ENCODE peak calls at places on chromosomes 6 and 20, in ten cellular contexts. E is right cardiac atrium; V is naive thymus-derived CD4-positive, alpha-beta T cell; M is CD8-positive, alpha-beta T cell; T is left lung; Z is aorta; X is PC-3; L is heart left ventricle; Q is heart right ventricle; C is body of pancreas. B is an unnamed sample.

GRCh38 chr6:4607026-4607704 is 169.0 kb upstream of the CDYL start:
- ATAC-seq in X (peak; percentile 91), Z (peak; percentile 43), M (no peak), V (no peak), E (no peak), C (peak; percentile 80), L (no peak), T (peak; percentile 28), Q (no peak), B (no peak)

GRCh38 chr6:28769626-28770402 is 154.0 kb downstream of the TRIM27 start:
- ATAC-seq in L (no peak), Z (no peak), T (no peak), V (no peak), Q (no peak), X (peak; percentile 69), M (no peak), E (no peak), C (no peak), B (no peak)

GRCh38 chr6:53662457-53662856 is 3.1 kb downstream of the KLHL31 start:
- ATAC-seq in V (no peak), X (no peak), C (no peak), L (no peak), Q (no peak), Z (no peak), M (no peak), T (no peak), E (peak; percentile 15), B (no peak)

GRCh38 chr6:509676-510075 is 118.1 kb downstream of the IRF4 start:
- ATAC-seq in V (peak; percentile 65), T (no peak), Z (no peak), Q (no peak), E (no peak), X (no peak), L (no peak), C (no peak), M (peak; percentile 36), B (no peak)

GRCh38 chr6:42226251-42227143 is 8.8 kb upstream of the MRPS10 start:
- ATAC-seq in M (no peak), L (no peak), Z (no peak), C (peak; percentile 59), T (peak; percentile 52), E (no peak), X (peak; percentile 77), Q (no peak), V (no peak), B (no peak)

GRCh38 chr6:18161437-18161836 is 6.2 kb downstream of the KDM1B start:
- ATAC-seq in T (no peak), M (no peak), E (no peak), L (no peak), Q (no peak), C (no peak), V (no peak), Z (no peak), X (no peak), B (peak; percentile 55)

GRCh38 chr20:19074828-19075516 is 137.5 kb upstream of the SLC24A3 start:
- ATAC-seq in V (peak; percentile 76), T (peak; percentile 16), C (no peak), X (no peak), M (no peak), Q (no peak), Z (peak; percentile 50), L (no peak), E (no peak), B (no peak)

GRCh38 chr6:116580198-116580597 is 8.9 kb downstream of the RWDD1 start:
- ATAC-seq in L (no peak), E (no peak), C (no peak), V (no peak), Z (no peak), X (no peak), M (no peak), T (no peak), Q (no peak), B (no peak)

GRCh38 chr20:10253750-10254149 is 35.1 kb downstream of the SNAP25 start:
- ATAC-seq in L (no peak), Z (no peak), C (no peak), M (no peak), T (no peak), X (no peak), V (peak; percentile 27), E (no peak), Q (no peak), B (no peak)

GRCh38 chr6:72554203-72554564 is 67.7 kb upstream of the KCNQ5 start:
- ATAC-seq in E (no peak), L (no peak), X (peak; percentile 49), T (no peak), C (no peak), M (no peak), Q (no peak), Z (no peak), V (no peak), B (no peak)

GRCh38 chr6:137657351-137657911 is 163.2 kb upstream of the OLIG3 start:
- ATAC-seq in V (no peak), C (no peak), M (no peak), L (no peak), Q (no peak), T (peak; percentile 18), E (no peak), X (no peak), Z (no peak), B (no peak)

GRCh38 chr20:8163543-8163942 is 31.5 kb downstream of the PLCB1 start:
- ATAC-seq in Q (no peak), E (no peak), Z (no peak), T (no peak), V (no peak), C (no peak), M (no peak), L (no peak), X (no peak), B (no peak)
- H3K4me1 ChIP-seq in Q (peaks cover 18% of the 10 kb centered on the region), E (no peaks in the 10 kb centered on the region), Z (no peaks in the 10 kb centered on the region), T (no peaks in the 10 kb centered on the region), V (no peaks in the 10 kb centered on the region), C (peaks cover 34% of the 10 kb centered on the region), M (peaks cover 4% of the 10 kb centered on the region), L (peaks cover 11% of the 10 kb centered on the region), X (no peaks in the 10 kb centered on the region), B (peaks cover 9% of the 10 kb centered on the region)

GRCh38 chr6:35036828-35037095 is 104.4 kb downstream of the TCP11 start:
- ATAC-seq in E (no peak), C (no peak), M (no peak), L (no peak), T (no peak), Z (no peak), Q (no peak), V (no peak), X (no peak), B (no peak)
- H3K4me1 ChIP-seq in E (peaks cover 24% of the 10 kb centered on the region), C (peaks cover 20% of the 10 kb centered on the region), M (no peaks in the 10 kb centered on the region), L (peaks cover 44% of the 10 kb centered on the region), T (peaks cover 26% of the 10 kb centered on the region), Z (no peaks in the 10 kb centered on the region), Q (peaks cover 48% of the 10 kb centered on the region), V (no peaks in the 10 kb centered on the region), X (peaks cover 7% of the 10 kb centered on the region), B (peaks cover 69% of the 10 kb centered on the region)

GRCh38 chr6:35023601-35024000 is 117.5 kb downstream of the TCP11 start:
- ATAC-seq in Z (no peak), X (no peak), M (no peak), C (no peak), T (no peak), E (no peak), V (no peak), Q (no peak), L (no peak), B (no peak)
- H3K4me1 ChIP-seq in Z (peaks cover 18% of the 10 kb centered on the region), X (peaks cover 34% of the 10 kb centered on the region), M (no peaks in the 10 kb centered on the region), C (peaks cover 35% of the 10 kb centered on the region), T (peaks cover 53% of the 10 kb centered on the region), E (peaks cover 26% of the 10 kb centered on the region), V (no peaks in the 10 kb centered on the region), Q (peaks cover 70% of the 10 kb centered on the region), L (peaks cover 94% of the 10 kb centered on the region), B (peaks cover 100% of the 10 kb centered on the region)

DNA sequence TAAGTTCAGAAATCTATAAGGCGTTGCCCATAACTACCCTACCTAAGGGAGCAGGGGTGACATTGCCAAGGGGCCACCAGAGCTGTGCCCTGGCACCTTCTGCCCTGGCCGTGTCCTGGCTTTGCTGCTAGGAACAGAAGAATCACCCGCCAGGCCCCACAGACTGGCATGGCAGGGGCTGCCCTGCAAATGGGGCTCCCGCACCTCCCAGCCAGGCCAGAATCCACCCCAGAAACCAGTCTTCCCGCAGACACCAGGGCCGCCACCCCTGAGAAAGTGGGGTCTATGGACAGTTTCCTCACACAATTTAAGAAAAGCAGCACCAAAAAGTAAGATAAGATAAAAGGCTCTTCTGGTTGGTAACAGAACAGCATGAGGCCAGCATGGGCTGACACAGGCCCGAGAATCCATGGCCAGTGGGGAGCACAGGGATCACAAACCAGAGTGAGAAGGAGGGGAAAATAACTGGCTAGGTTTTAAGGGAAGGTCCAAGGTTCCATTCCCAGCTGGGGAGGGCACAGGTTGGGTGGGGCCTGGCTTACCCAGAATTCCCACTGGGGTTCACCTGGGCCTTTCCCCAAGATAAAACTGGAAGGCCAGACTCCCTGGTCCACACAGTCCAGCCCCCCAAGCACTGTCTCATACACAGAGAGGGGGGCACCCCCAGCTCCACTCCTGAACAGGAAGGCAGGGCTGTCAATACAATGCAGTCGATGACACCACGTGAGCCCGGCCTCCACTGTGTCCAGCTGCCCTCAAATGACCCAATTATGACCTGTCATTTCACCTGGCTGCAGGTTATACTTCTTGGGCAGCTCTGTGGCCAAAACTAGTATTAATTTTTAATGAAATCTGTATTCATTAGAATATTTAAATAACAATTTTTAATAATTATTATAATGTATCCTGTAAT is 59.4 kb downstream of the PYGB start:
- ATAC-seq in Q (no peak), X (no peak), Z (no peak), V (no peak), T (no peak), E (no peak), C (no peak), M (no peak), L (no peak), B (no peak)
- H3K4me1 ChIP-seq in Q (peaks cover 32% of the 10 kb centered on the region), X (peaks cover 33% of the 10 kb centered on the region), Z (peaks cover 3% of the 10 kb centered on the region), V (peaks cover 3% of the 10 kb centered on the region), T (peaks cover 7% of the 10 kb centered on the region), E (peaks cover 17% of the 10 kb centered on the region), C (peaks cover 16% of the 10 kb centered on the region), M (peaks cover 9% of the 10 kb centered on the region), L (peaks cover 22% of the 10 kb centered on the region), B (no peaks in the 10 kb centered on the region)

GRCh38 chr20:47318027-47318595 is 38.4 kb downstream of the ZMYND8 start:
- ATAC-seq in X (peak; percentile 28), M (no peak), T (peak; percentile 26), V (no peak), C (peak; percentile 23), Z (peak; percentile 55), Q (peak; percentile 5), E (peak; percentile 42), L (peak; percentile 6), B (peak; percentile 17)
- H3K4me1 ChIP-seq in X (peaks cover 70% of the 10 kb centered on the region), M (peaks cover 49% of the 10 kb centered on the region), T (peaks cover 57% of the 10 kb centered on the region), V (peaks cover 30% of the 10 kb centered on the region), C (peaks cover 77% of the 10 kb centered on the region), Z (no peaks in the 10 kb centered on the region), Q (peaks cover 75% of the 10 kb centered on the region), E (peaks cover 48% of the 10 kb centered on the region), L (peaks cover 71% of the 10 kb centered on the region), B (peaks cover 30% of the 10 kb centered on the region)